ENCODE peak calls at places on chromosome 11, in nine cellular contexts. One of them, this sample, is unnamed.

GRCh38 chr11:78564037-78564888 is 10.4 kb downstream of the NARS2 start:
- DNase-seq in uterus: peak
- DNase-seq in Peyer's patch: no peak
- DNase-seq in esophagus muscularis mucosa: no peak
- DNase-seq in heart left ventricle: peak
- DNase-seq in stomach: no peak
- DNase-seq in A549: peak
- DNase-seq in adrenal gland: no peak
- DNase-seq in transverse colon: peak
- DNase-seq in this sample: peak

GRCh38 chr11:113831314-113831713 is 44.1 kb downstream of the USP28 start:
- DNase-seq in stomach: no peak
- DNase-seq in uterus: no peak
- DNase-seq in A549: no peak
- DNase-seq in heart left ventricle: no peak
- DNase-seq in adrenal gland: no peak
- DNase-seq in esophagus muscularis mucosa: no peak
- DNase-seq in transverse colon: no peak
- DNase-seq in Peyer's patch: no peak
- DNase-seq in this sample: no peak

GRCh38 chr11:77789731-77790476 is 30.6 kb downstream of the RSF1 start:
- DNase-seq in heart left ventricle: no peak
- DNase-seq in Peyer's patch: no peak
- DNase-seq in transverse colon: no peak
- DNase-seq in A549: no peak
- DNase-seq in stomach: no peak
- DNase-seq in adrenal gland: no peak
- DNase-seq in esophagus muscularis mucosa: no peak
- DNase-seq in uterus: no peak
- DNase-seq in this sample: no peak

GRCh38 chr11:31822604-31823371 is 11.7 kb upstream of the PAX6 start:
- DNase-seq in heart left ventricle: no peak
- DNase-seq in transverse colon: no peak
- DNase-seq in esophagus muscularis mucosa: peak
- DNase-seq in uterus: no peak
- DNase-seq in stomach: no peak
- DNase-seq in A549: no peak
- DNase-seq in Peyer's patch: peak
- DNase-seq in adrenal gland: no peak
- DNase-seq in this sample: no peak

GRCh38 chr11:121936375-121936774 is 179.6 kb downstream of the BLID start:
- DNase-seq in stomach: no peak
- DNase-seq in Peyer's patch: no peak
- DNase-seq in heart left ventricle: no peak
- DNase-seq in adrenal gland: no peak
- DNase-seq in A549: no peak
- DNase-seq in uterus: no peak
- DNase-seq in transverse colon: no peak
- DNase-seq in esophagus muscularis mucosa: no peak
- DNase-seq in this sample: no peak

GRCh38 chr11:45022294-45023064 is 71.8 kb upstream of the TP53I11 start:
- DNase-seq in transverse colon: no peak
- DNase-seq in Peyer's patch: no peak
- DNase-seq in A549: no peak
- DNase-seq in uterus: no peak
- DNase-seq in stomach: no peak
- DNase-seq in heart left ventricle: no peak
- DNase-seq in adrenal gland: no peak
- DNase-seq in esophagus muscularis mucosa: no peak
- DNase-seq in this sample: no peak

GRCh38 chr11:87137711-87138110 is 100.0 kb downstream of the TMEM135 start:
- DNase-seq in A549: no peak
- DNase-seq in heart left ventricle: no peak
- DNase-seq in adrenal gland: no peak
- DNase-seq in uterus: no peak
- DNase-seq in transverse colon: no peak
- DNase-seq in esophagus muscularis mucosa: no peak
- DNase-seq in stomach: no peak
- DNase-seq in Peyer's patch: no peak
- DNase-seq in this sample: no peak

GRCh38 chr11:91871791-91872190 is 352.8 kb upstream of the FAT3 start:
- DNase-seq in adrenal gland: no peak
- DNase-seq in esophagus muscularis mucosa: no peak
- DNase-seq in stomach: no peak
- DNase-seq in Peyer's patch: no peak
- DNase-seq in heart left ventricle: no peak
- DNase-seq in uterus: no peak
- DNase-seq in A549: no peak
- DNase-seq in transverse colon: peak
- DNase-seq in this sample: no peak

GRCh38 chr11:59615132-59615636 is 390 bp downstream of the OSBP start:
- DNase-seq in Peyer's patch: peak
- DNase-seq in uterus: peak
- DNase-seq in esophagus muscularis mucosa: no peak
- DNase-seq in A549: peak
- DNase-seq in heart left ventricle: peak
- DNase-seq in stomach: peak
- DNase-seq in transverse colon: peak
- DNase-seq in adrenal gland: peak
- DNase-seq in this sample: peak

GRCh38 chr11:71202966-71203365 is 49.4 kb downstream of the SHANK2 start:
- DNase-seq in Peyer's patch: peak
- DNase-seq in esophagus muscularis mucosa: no peak
- DNase-seq in heart left ventricle: no peak
- DNase-seq in adrenal gland: no peak
- DNase-seq in uterus: no peak
- DNase-seq in stomach: no peak
- DNase-seq in A549: no peak
- DNase-seq in transverse colon: no peak
- DNase-seq in this sample: no peak

GRCh38 chr11:46106530-46107407 is 14.5 kb downstream of the PHF21A start:
- DNase-seq in transverse colon: no peak
- DNase-seq in stomach: no peak
- DNase-seq in Peyer's patch: no peak
- DNase-seq in A549: no peak
- DNase-seq in esophagus muscularis mucosa: no peak
- DNase-seq in heart left ventricle: no peak
- DNase-seq in adrenal gland: no peak
- DNase-seq in uterus: no peak
- DNase-seq in this sample: no peak

GRCh38 chr11:10588904-10589303 is 20.4 kb upstream of the LYVE1 start:
- DNase-seq in Peyer's patch: no peak
- DNase-seq in esophagus muscularis mucosa: no peak
- DNase-seq in heart left ventricle: no peak
- DNase-seq in stomach: no peak
- DNase-seq in transverse colon: no peak
- DNase-seq in A549: no peak
- DNase-seq in uterus: no peak
- DNase-seq in adrenal gland: no peak
- DNase-seq in this sample: no peak

GRCh38 chr11:112016765-112017356 is 8.3 kb upstream of the DLAT start:
- DNase-seq in uterus: no peak
- DNase-seq in A549: no peak
- DNase-seq in stomach: no peak
- DNase-seq in heart left ventricle: no peak
- DNase-seq in transverse colon: no peak
- DNase-seq in Peyer's patch: no peak
- DNase-seq in adrenal gland: peak
- DNase-seq in esophagus muscularis mucosa: no peak
- DNase-seq in this sample: no peak

GRCh38 chr11:39541945-39542351 is 1917.5 kb downstream of the LRRC4C start:
- DNase-seq in uterus: no peak
- DNase-seq in transverse colon: no peak
- DNase-seq in heart left ventricle: no peak
- DNase-seq in adrenal gland: no peak
- DNase-seq in esophagus muscularis mucosa: no peak
- DNase-seq in Peyer's patch: no peak
- DNase-seq in stomach: peak
- DNase-seq in A549: no peak
- DNase-seq in this sample: peak

GRCh38 chr11:31757245-31757835 is 53.8 kb downstream of the PAX6 start:
- DNase-seq in heart left ventricle: no peak
- DNase-seq in transverse colon: no peak
- DNase-seq in A549: no peak
- DNase-seq in Peyer's patch: no peak
- DNase-seq in stomach: no peak
- DNase-seq in uterus: no peak
- DNase-seq in adrenal gland: no peak
- DNase-seq in esophagus muscularis mucosa: no peak
- DNase-seq in this sample: peak

GRCh38 chr11:69388210-69388609 is 93.3 kb upstream of the LINC01488 start:
- DNase-seq in stomach: no peak
- DNase-seq in esophagus muscularis mucosa: no peak
- DNase-seq in transverse colon: no peak
- DNase-seq in Peyer's patch: no peak
- DNase-seq in heart left ventricle: no peak
- DNase-seq in A549: no peak
- DNase-seq in adrenal gland: no peak
- DNase-seq in uterus: no peak
- DNase-seq in this sample: no peak

GRCh38 chr11:16741473-16741872 is 3.0 kb downstream of the C11orf58 start:
- DNase-seq in adrenal gland: no peak
- DNase-seq in stomach: peak
- DNase-seq in heart left ventricle: no peak
- DNase-seq in esophagus muscularis mucosa: no peak
- DNase-seq in Peyer's patch: no peak
- DNase-seq in A549: peak
- DNase-seq in transverse colon: no peak
- DNase-seq in uterus: no peak
- DNase-seq in this sample: no peak
- H3K4me3 ChIP-seq in adrenal gland: no peak
- H3K4me3 ChIP-seq in stomach: no peak
- H3K4me3 ChIP-seq in heart left ventricle: no peak
- H3K4me3 ChIP-seq in esophagus muscularis mucosa: no peak
- H3K4me3 ChIP-seq in Peyer's patch: no peak
- H3K4me3 ChIP-seq in A549: no peak
- H3K4me3 ChIP-seq in transverse colon: no peak
- H3K4me3 ChIP-seq in uterus: no peak
- H3K4me3 ChIP-seq in this sample: no peak

GRCh38 chr11:2074266-2074825 is 64.8 kb downstream of the IGF2 start:
- DNase-seq in uterus: no peak
- DNase-seq in A549: no peak
- DNase-seq in adrenal gland: no peak
- DNase-seq in esophagus muscularis mucosa: no peak
- DNase-seq in transverse colon: no peak
- DNase-seq in stomach: peak
- DNase-seq in heart left ventricle: no peak
- DNase-seq in Peyer's patch: no peak
- DNase-seq in this sample: no peak

GRCh38 chr11:2077061-2077802 is 62.0 kb downstream of the IGF2 start:
- DNase-seq in adrenal gland: no peak
- DNase-seq in esophagus muscularis mucosa: no peak
- DNase-seq in Peyer's patch: no peak
- DNase-seq in uterus: no peak
- DNase-seq in stomach: peak
- DNase-seq in A549: peak
- DNase-seq in heart left ventricle: no peak
- DNase-seq in transverse colon: no peak
- DNase-seq in this sample: no peak

GRCh38 chr11:2072551-2073261 is 66.5 kb downstream of the IGF2 start:
- DNase-seq in A549: no peak
- DNase-seq in Peyer's patch: peak
- DNase-seq in adrenal gland: no peak
- DNase-seq in esophagus muscularis mucosa: peak
- DNase-seq in heart left ventricle: no peak
- DNase-seq in stomach: peak
- DNase-seq in uterus: no peak
- DNase-seq in transverse colon: no peak
- DNase-seq in this sample: no peak

GRCh38 chr11:2071748-2072385 is 67.3 kb downstream of the IGF2 start:
- DNase-seq in heart left ventricle: no peak
- DNase-seq in uterus: no peak
- DNase-seq in adrenal gland: no peak
- DNase-seq in esophagus muscularis mucosa: no peak
- DNase-seq in stomach: peak
- DNase-seq in A549: no peak
- DNase-seq in Peyer's patch: no peak
- DNase-seq in transverse colon: no peak
- DNase-seq in this sample: no peak

DNA sequence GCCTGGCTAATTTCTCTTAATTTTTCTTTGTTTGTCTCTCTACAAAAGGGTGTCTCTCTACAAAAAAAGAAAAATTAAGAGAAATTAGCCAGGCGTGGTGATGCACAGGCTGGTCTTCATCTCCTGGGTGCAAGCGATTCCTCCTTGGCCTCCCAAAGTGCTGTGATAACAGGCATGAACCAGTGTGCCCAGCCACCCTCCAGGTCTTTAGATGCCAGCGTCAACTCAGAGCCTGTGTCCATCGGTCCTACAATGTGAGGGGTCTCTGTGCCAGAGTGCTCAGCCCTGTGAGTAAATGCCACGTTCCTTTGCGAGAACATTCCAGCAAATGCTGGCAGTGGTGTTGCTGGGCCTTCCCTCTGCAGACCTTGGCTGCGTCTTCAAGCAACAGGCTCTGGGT is 62.7 kb downstream of the IGF2 start:
- DNase-seq in Peyer's patch: no peak
- DNase-seq in uterus: no peak
- DNase-seq in heart left ventricle: no peak
- DNase-seq in stomach: peak
- DNase-seq in A549: no peak
- DNase-seq in adrenal gland: no peak
- DNase-seq in transverse colon: no peak
- DNase-seq in esophagus muscularis mucosa: no peak
- DNase-seq in this sample: no peak
- H3K27ac ChIP-seq in Peyer's patch: no peak
- H3K27ac ChIP-seq in uterus: no peak
- H3K27ac ChIP-seq in heart left ventricle: no peak
- H3K27ac ChIP-seq in stomach: no peak
- H3K27ac ChIP-seq in A549: peak
- H3K27ac ChIP-seq in adrenal gland: no peak
- H3K27ac ChIP-seq in transverse colon: no peak
- H3K27ac ChIP-seq in esophagus muscularis mucosa: no peak
- H3K27ac ChIP-seq in this sample: no peak

DNA sequence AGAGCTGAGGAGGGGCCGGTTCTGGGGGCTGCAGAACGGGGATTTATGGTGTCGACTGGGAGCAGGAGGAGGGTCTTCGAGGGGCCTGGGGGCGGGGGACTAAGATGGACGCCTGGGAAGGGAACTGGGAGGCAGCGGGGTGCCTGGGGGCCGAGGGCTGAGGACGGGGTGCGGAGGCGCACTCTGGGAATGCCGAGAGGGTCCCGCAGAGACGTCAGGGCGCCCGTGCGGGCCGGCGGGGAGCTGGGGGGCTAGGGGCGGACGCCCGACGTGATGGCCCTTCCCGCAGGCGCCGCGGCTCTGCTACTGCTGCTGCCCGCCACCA is 516 bp downstream of the TM7SF2 start:
- DNase-seq in adrenal gland: no peak
- DNase-seq in stomach: no peak
- DNase-seq in transverse colon: no peak
- DNase-seq in A549: no peak
- DNase-seq in esophagus muscularis mucosa: no peak
- DNase-seq in Peyer's patch: no peak
- DNase-seq in uterus: no peak
- DNase-seq in heart left ventricle: no peak
- DNase-seq in this sample: no peak
- TF ChIP-seq POLR2A in adrenal gland: no peak
- TF ChIP-seq POLR2A in stomach: no peak
- TF ChIP-seq POLR2A in transverse colon: no peak
- TF ChIP-seq POLR2A in A549: no peak
- TF ChIP-seq POLR2A in esophagus muscularis mucosa: no peak
- TF ChIP-seq POLR2A in Peyer's patch: no peak
- TF ChIP-seq POLR2A in uterus: no peak
- TF ChIP-seq POLR2A in heart left ventricle: no peak
- TF ChIP-seq POLR2A in this sample: no peak

GRCh38 chr11:101346591-101346990 is 217.0 kb upstream of the PGR start:
- DNase-seq in esophagus muscularis mucosa: no peak
- DNase-seq in adrenal gland: no peak
- DNase-seq in A549: no peak
- DNase-seq in uterus: no peak
- DNase-seq in stomach: no peak
- DNase-seq in heart left ventricle: no peak
- DNase-seq in transverse colon: no peak
- DNase-seq in Peyer's patch: no peak
- DNase-seq in this sample: no peak
- H3K4me3 ChIP-seq in esophagus muscularis mucosa: no peak
- H3K4me3 ChIP-seq in adrenal gland: no peak
- H3K4me3 ChIP-seq in A549: no peak
- H3K4me3 ChIP-seq in uterus: no peak
- H3K4me3 ChIP-seq in stomach: no peak
- H3K4me3 ChIP-seq in heart left ventricle: no peak
- H3K4me3 ChIP-seq in transverse colon: no peak
- H3K4me3 ChIP-seq in Peyer's patch: no peak
- H3K4me3 ChIP-seq in this sample: no peak

This sample was measured in thyroid gland.